ENCODE peak calls at places on chromosomes 3 and 15, in five cellular contexts. One of them, this sample, is unnamed.

GRCh38 chr15:69743091-69743490 is 290.5 kb downstream of the RPLP1 start:
- DNase-seq in fibroblast of mammary gland: no peak
- DNase-seq in GM10248: no peak
- DNase-seq in adrenal gland: no peak
- DNase-seq in stomach: no peak
- DNase-seq in this sample: no peak

GRCh38 chr3:59425942-59426341 is 376.1 kb upstream of the CFAP20DC start:
- DNase-seq in adrenal gland: no peak
- DNase-seq in GM10248: no peak
- DNase-seq in fibroblast of mammary gland: no peak
- DNase-seq in stomach: no peak
- DNase-seq in this sample: no peak

GRCh38 chr3:120762575-120762974 is 20.0 kb downstream of the GTF2E1 start:
- DNase-seq in fibroblast of mammary gland: no peak
- DNase-seq in stomach: no peak
- DNase-seq in adrenal gland: no peak
- DNase-seq in GM10248: no peak
- DNase-seq in this sample: no peak

GRCh38 chr15:77527164-77527778 is 105.4 kb downstream of the LINGO1 start:
- DNase-seq in fibroblast of mammary gland: no peak
- DNase-seq in stomach: peak; percentile 34
- DNase-seq in adrenal gland: no peak
- DNase-seq in GM10248: no peak
- DNase-seq in this sample: peak; percentile 81

GRCh38 chr15:63023351-63023945 is 19.1 kb upstream of the TPM1 start:
- DNase-seq in adrenal gland: no peak
- DNase-seq in stomach: no peak
- DNase-seq in GM10248: no peak
- DNase-seq in fibroblast of mammary gland: peak; percentile 28
- DNase-seq in this sample: no peak

GRCh38 chr15:34079904-34080303 is 21.8 kb downstream of the EMC7 start:
- DNase-seq in fibroblast of mammary gland: no peak
- DNase-seq in adrenal gland: no peak
- DNase-seq in GM10248: no peak
- DNase-seq in stomach: no peak
- DNase-seq in this sample: no peak

GRCh38 chr15:38072507-38073277 is 138.3 kb downstream of the TMCO5A start:
- DNase-seq in adrenal gland: peak; percentile 73
- DNase-seq in stomach: peak; percentile 57
- DNase-seq in fibroblast of mammary gland: peak; percentile 79
- DNase-seq in GM10248: peak; percentile 47
- DNase-seq in this sample: peak; percentile 87

GRCh38 chr3:5197022-5197421 is 9.5 kb downstream of the EDEM1 start:
- DNase-seq in GM10248: no peak
- DNase-seq in adrenal gland: no peak
- DNase-seq in fibroblast of mammary gland: peak; percentile 69
- DNase-seq in stomach: no peak
- DNase-seq in this sample: no peak

GRCh38 chr3:42185044-42185443 is 80.9 kb downstream of the CCK start:
- DNase-seq in stomach: peak; percentile 67
- DNase-seq in fibroblast of mammary gland: peak; percentile 78
- DNase-seq in adrenal gland: no peak
- DNase-seq in GM10248: no peak
- DNase-seq in this sample: no peak

GRCh38 chr3:171846594-171846993 is 3.4 kb downstream of the TMEM212 start:
- DNase-seq in GM10248: peak; percentile 70
- DNase-seq in adrenal gland: no peak
- DNase-seq in fibroblast of mammary gland: peak; percentile 57
- DNase-seq in stomach: no peak
- DNase-seq in this sample: no peak

GRCh38 chr3:19947549-19948071 is 713 bp downstream of the RAB5A start:
- DNase-seq in adrenal gland: peak; percentile 65
- DNase-seq in fibroblast of mammary gland: peak; percentile 65
- DNase-seq in GM10248: peak; percentile 34
- DNase-seq in stomach: peak; percentile 37
- DNase-seq in this sample: no peak

GRCh38 chr3:172332256-172333041 is 115.8 kb downstream of the GHSR start:
- DNase-seq in stomach: peak; percentile 76
- DNase-seq in fibroblast of mammary gland: peak; percentile 66
- DNase-seq in adrenal gland: peak; percentile 68
- DNase-seq in GM10248: peak; percentile 67
- DNase-seq in this sample: peak; percentile 71

GRCh38 chr3:113501597-113501996 is 13.4 kb downstream of the SPICE1 start:
- DNase-seq in fibroblast of mammary gland: no peak
- DNase-seq in stomach: no peak
- DNase-seq in GM10248: no peak
- DNase-seq in adrenal gland: no peak
- DNase-seq in this sample: no peak

GRCh38 chr3:178246004-178246403 is 290.2 kb upstream of the KCNMB2 start:
- DNase-seq in adrenal gland: no peak
- DNase-seq in fibroblast of mammary gland: no peak
- DNase-seq in GM10248: no peak
- DNase-seq in stomach: no peak
- DNase-seq in this sample: no peak

GRCh38 chr3:141204343-141204742 is 27.3 kb upstream of the PXYLP1 start:
- DNase-seq in stomach: no peak
- DNase-seq in GM10248: no peak
- DNase-seq in adrenal gland: no peak
- DNase-seq in fibroblast of mammary gland: no peak
- DNase-seq in this sample: peak; percentile 24

GRCh38 chr3:56928379-56929068 is 126.8 kb upstream of the ARHGEF3 start:
- DNase-seq in GM10248: no peak
- DNase-seq in stomach: no peak
- DNase-seq in adrenal gland: peak; percentile 54
- DNase-seq in fibroblast of mammary gland: no peak
- DNase-seq in this sample: no peak

GRCh38 chr3:56929809-56930615 is 128.3 kb upstream of the ARHGEF3 start:
- DNase-seq in adrenal gland: no peak
- DNase-seq in fibroblast of mammary gland: no peak
- DNase-seq in GM10248: no peak
- DNase-seq in stomach: no peak
- DNase-seq in this sample: no peak

GRCh38 chr3:56923546-56924224 is 121.9 kb upstream of the ARHGEF3 start:
- DNase-seq in adrenal gland: peak; percentile 38
- DNase-seq in GM10248: no peak
- DNase-seq in stomach: peak; percentile 45
- DNase-seq in fibroblast of mammary gland: peak; percentile 40
- DNase-seq in this sample: no peak

GRCh38 chr3:56930706-56931105 is 129.0 kb upstream of the ARHGEF3 start:
- DNase-seq in fibroblast of mammary gland: no peak
- DNase-seq in GM10248: no peak
- DNase-seq in stomach: no peak
- DNase-seq in adrenal gland: no peak
- DNase-seq in this sample: no peak

GRCh38 chr3:56926513-56927282 is 124.9 kb upstream of the ARHGEF3 start:
- DNase-seq in fibroblast of mammary gland: peak; percentile 51
- DNase-seq in adrenal gland: no peak
- DNase-seq in GM10248: no peak
- DNase-seq in stomach: no peak
- DNase-seq in this sample: peak; percentile 45
- TF ChIP-seq CTCF in fibroblast of mammary gland: peak; percentile 11
- TF ChIP-seq CTCF in adrenal gland: no peak
- TF ChIP-seq CTCF in GM10248: no peak
- TF ChIP-seq CTCF in stomach: no peak
- TF ChIP-seq CTCF in this sample: no peak

GRCh38 chr15:48955370-48955769 is 8.3 kb downstream of the SHC4 start:
- DNase-seq in adrenal gland: no peak
- DNase-seq in fibroblast of mammary gland: no peak
- DNase-seq in GM10248: no peak
- DNase-seq in stomach: no peak
- DNase-seq in this sample: no peak

GRCh38 chr15:48955967-48956366 is 7.8 kb downstream of the SHC4 start:
- DNase-seq in adrenal gland: no peak
- DNase-seq in GM10248: no peak
- DNase-seq in fibroblast of mammary gland: no peak
- DNase-seq in stomach: no peak
- DNase-seq in this sample: no peak

GRCh38 chr15:48954538-48954937 is 9.2 kb downstream of the SHC4 start:
- DNase-seq in fibroblast of mammary gland: no peak
- DNase-seq in adrenal gland: no peak
- DNase-seq in stomach: no peak
- DNase-seq in GM10248: no peak
- DNase-seq in this sample: no peak
- TF ChIP-seq CTCF in fibroblast of mammary gland: no peak
- TF ChIP-seq CTCF in adrenal gland: no peak
- TF ChIP-seq CTCF in stomach: no peak
- TF ChIP-seq CTCF in GM10248: no peak
- TF ChIP-seq CTCF in this sample: no peak

GRCh38 chr3:76349715-76350480 is 564.5 kb upstream of the ZNF717 start:
- DNase-seq in stomach: no peak
- DNase-seq in fibroblast of mammary gland: no peak
- DNase-seq in adrenal gland: no peak
- DNase-seq in GM10248: no peak
- DNase-seq in this sample: no peak

GRCh38 chr3:76346680-76347079 is 561.3 kb upstream of the ZNF717 start:
- DNase-seq in fibroblast of mammary gland: no peak
- DNase-seq in adrenal gland: no peak
- DNase-seq in stomach: no peak
- DNase-seq in GM10248: no peak
- DNase-seq in this sample: no peak

GRCh38 chr3:76345878-76346277 is 560.5 kb upstream of the ZNF717 start:
- DNase-seq in stomach: no peak
- DNase-seq in adrenal gland: no peak
- DNase-seq in fibroblast of mammary gland: no peak
- DNase-seq in GM10248: no peak
- DNase-seq in this sample: no peak
- TF ChIP-seq CTCF in stomach: no peak
- TF ChIP-seq CTCF in adrenal gland: no peak
- TF ChIP-seq CTCF in fibroblast of mammary gland: no peak
- TF ChIP-seq CTCF in GM10248: no peak
- TF ChIP-seq CTCF in this sample: no peak

DNA sequence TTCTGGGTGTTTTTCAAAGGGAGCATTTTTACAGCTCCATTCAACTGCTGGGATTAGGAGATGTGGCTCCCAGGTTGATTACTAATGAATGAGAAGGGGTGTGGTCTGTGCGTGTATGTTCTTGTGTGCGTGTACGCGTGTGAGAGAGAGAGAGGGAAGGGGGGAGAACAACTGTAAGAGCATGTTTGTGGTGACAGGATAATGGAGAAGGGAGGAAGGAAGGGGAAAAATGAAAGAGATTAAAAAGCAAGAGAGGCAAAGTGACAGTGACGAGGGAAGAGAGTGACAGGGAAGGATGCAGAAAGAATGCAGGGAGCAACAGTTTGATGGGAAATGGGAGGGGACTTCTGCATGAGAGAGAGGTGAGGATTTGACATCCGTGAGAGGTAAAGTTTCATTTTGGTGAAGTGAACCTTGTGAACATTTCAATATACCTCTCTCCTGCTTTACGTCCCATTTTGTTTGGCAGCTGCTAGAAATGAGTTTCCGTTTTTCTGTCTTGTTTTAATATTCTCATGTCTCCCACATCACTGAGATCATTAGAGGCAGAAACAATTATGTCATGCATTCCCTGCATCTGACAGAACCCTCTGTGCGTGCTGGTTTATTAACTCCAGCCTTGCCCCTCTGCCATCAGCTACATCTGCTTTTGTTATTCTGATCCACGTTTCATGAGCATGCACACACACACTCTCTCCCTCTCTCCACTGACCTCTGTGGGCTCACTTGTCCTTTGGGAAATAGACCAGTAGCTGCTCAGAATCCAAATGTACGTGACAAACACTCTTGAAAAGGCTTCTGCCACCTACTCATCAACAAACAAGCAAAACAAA is 161.6 kb downstream of the GAP43 start:
- DNase-seq in stomach: no peak
- DNase-seq in GM10248: no peak
- DNase-seq in adrenal gland: no peak
- DNase-seq in fibroblast of mammary gland: peak; percentile 94
- DNase-seq in this sample: no peak
- TF ChIP-seq CTCF in stomach: no peak
- TF ChIP-seq CTCF in GM10248: no peak
- TF ChIP-seq CTCF in adrenal gland: no peak
- TF ChIP-seq CTCF in fibroblast of mammary gland: no peak
- TF ChIP-seq CTCF in this sample: peak; percentile 46

GRCh38 chr15:30905821-30906220 is 2.1 kb downstream of the FAN1 start:
- DNase-seq in adrenal gland: no peak
- DNase-seq in fibroblast of mammary gland: no peak
- DNase-seq in GM10248: no peak
- DNase-seq in stomach: no peak
- DNase-seq in this sample: no peak
- TF ChIP-seq CTCF in adrenal gland: no peak
- TF ChIP-seq CTCF in fibroblast of mammary gland: peak; percentile 6
- TF ChIP-seq CTCF in GM10248: no peak
- TF ChIP-seq CTCF in stomach: no peak
- TF ChIP-seq CTCF in this sample: no peak

DNA sequence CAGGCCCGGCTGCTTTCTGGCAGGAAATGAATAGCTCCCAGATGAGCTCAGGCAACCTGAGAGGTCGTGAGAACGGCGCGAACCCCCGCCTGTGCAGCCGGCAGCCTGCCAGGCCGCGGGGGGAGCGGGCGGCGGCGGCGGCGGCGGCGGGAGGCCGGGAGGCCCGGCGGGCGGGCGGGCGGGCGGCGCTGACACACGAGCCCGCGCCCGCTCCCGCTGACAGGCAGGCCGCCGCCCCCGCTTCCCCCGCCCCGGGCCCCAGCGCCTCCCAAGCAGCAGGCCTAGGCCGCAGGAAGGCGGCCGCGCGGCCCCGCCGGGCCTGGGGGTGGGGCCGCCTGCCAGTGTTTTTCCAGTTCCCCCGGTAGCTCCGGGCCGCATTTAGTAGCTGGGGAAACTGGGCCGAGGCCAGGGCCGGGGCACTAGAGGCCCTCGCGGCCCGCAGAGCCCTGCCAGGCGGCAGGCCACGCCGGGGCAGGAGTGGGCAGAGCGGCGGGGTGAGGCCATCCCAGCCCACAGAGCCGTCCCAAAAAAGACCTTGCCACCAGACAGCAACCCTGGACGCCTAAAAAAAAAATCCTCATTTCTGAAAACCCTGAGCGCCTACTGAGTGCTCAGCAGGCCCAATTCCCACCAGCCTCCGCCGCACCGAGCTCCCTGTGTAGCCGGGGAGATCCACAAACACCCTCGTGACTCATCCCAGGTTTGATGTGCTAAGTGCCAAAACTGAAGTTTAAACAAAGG is 5.6 kb downstream of the HES1 start:
- DNase-seq in fibroblast of mammary gland: peak; percentile 90
- DNase-seq in stomach: peak; percentile 95
- DNase-seq in adrenal gland: peak; percentile 95
- DNase-seq in GM10248: peak; percentile 81
- DNase-seq in this sample: peak; percentile 87
- TF ChIP-seq CTCF in fibroblast of mammary gland: no peak
- TF ChIP-seq CTCF in stomach: no peak
- TF ChIP-seq CTCF in adrenal gland: peak; percentile 23
- TF ChIP-seq CTCF in GM10248: no peak
- TF ChIP-seq CTCF in this sample: no peak

This sample was measured in mesothelial cell of epicardium.